ENCODE peak calls at places on chromosomes 4 and X, in ten cellular contexts. B, O, E, G, L, A, R, C, U and Z are unnamed samples.

GRCh38 chrX:103585421-103586313 is at the start of gene TCEAL4:
- DNase-seq in B (peak; percentile 49), O (no peak), E (peak; percentile 74), G (peak; percentile 83), L (peak; percentile 46), A (peak; percentile 71), R (peak; percentile 14), C (no peak), U (peak; percentile 26), Z (peak; percentile 86)

GRCh38 chr4:38323141-38323634 is 340.8 kb upstream of the KLF3 start:
- DNase-seq in B (no peak), O (no peak), E (no peak), G (no peak), L (no peak), A (no peak), R (no peak), C (no peak), U (peak; percentile 80), Z (no peak)

GRCh38 chr4:25378130-25378743 is 1.2 kb downstream of the ANAPC4 start:
- DNase-seq in B (peak; percentile 19), O (no peak), E (no peak), G (no peak), L (no peak), A (no peak), R (no peak), C (no peak), U (peak; percentile 4), Z (no peak)

GRCh38 chrX:81263067-81263466 is 61.2 kb downstream of the SH3BGRL start:
- DNase-seq in B (no peak), O (no peak), E (no peak), G (no peak), L (no peak), A (no peak), R (no peak), C (no peak), U (no peak), Z (no peak)

GRCh38 chr4:89364559-89364958 is 57.0 kb upstream of the GPRIN3 start:
- DNase-seq in B (no peak), O (no peak), E (no peak), G (no peak), L (no peak), A (no peak), R (no peak), C (no peak), U (no peak), Z (no peak)

GRCh38 chr4:81052119-81053068 is 21.9 kb downstream of the BMP3 start:
- DNase-seq in B (peak; percentile 99), O (peak; percentile 51), E (peak; percentile 75), G (peak; percentile 67), L (peak; percentile 33), A (peak; percentile 20), R (peak; percentile 42), C (no peak), U (peak; percentile 49), Z (peak; percentile 68)

GRCh38 chr4:107444-108429 is 16.6 kb upstream of the ZNF718 start:
- DNase-seq in B (no peak), O (no peak), E (peak; percentile 2), G (no peak), L (no peak), A (peak; percentile 56), R (no peak), C (no peak), U (no peak), Z (no peak)

GRCh38 chr4:11495291-11495690 is 66.6 kb upstream of the HS3ST1 start:
- DNase-seq in B (no peak), O (no peak), E (no peak), G (no peak), L (no peak), A (no peak), R (no peak), C (no peak), U (no peak), Z (no peak)

GRCh38 chrX:40154229-40154852 is 56.6 kb upstream of the BCOR start:
- DNase-seq in B (peak; percentile 20), O (peak; percentile 82), E (peak; percentile 73), G (peak; percentile 71), L (no peak), A (peak; percentile 75), R (no peak), C (no peak), U (peak; percentile 77), Z (peak; percentile 38)

GRCh38 chr4:95591278-95591677 is 42.5 kb upstream of the UNC5C start:
- DNase-seq in B (no peak), O (no peak), E (no peak), G (no peak), L (no peak), A (no peak), R (no peak), C (no peak), U (no peak), Z (no peak)

GRCh38 chrX:93637591-93637990 is 35.8 kb downstream of the NAP1L3 start:
- DNase-seq in B (no peak), O (no peak), E (no peak), G (peak; percentile 51), L (no peak), A (no peak), R (no peak), C (no peak), U (no peak), Z (no peak)

GRCh38 chrX:19649227-19650009 is 134.1 kb upstream of the MAP3K15 start:
- DNase-seq in B (no peak), O (no peak), E (no peak), G (no peak), L (no peak), A (no peak), R (no peak), C (no peak), U (no peak), Z (no peak)

GRCh38 chr4:92825785-92826184 is 522.0 kb downstream of the GRID2 start:
- DNase-seq in B (no peak), O (no peak), E (no peak), G (no peak), L (no peak), A (no peak), R (no peak), C (no peak), U (no peak), Z (no peak)

GRCh38 chr4:48654015-48654664 is 125.9 kb downstream of the FRYL start:
- DNase-seq in B (no peak), O (no peak), E (no peak), G (no peak), L (no peak), A (no peak), R (no peak), C (no peak), U (peak; percentile 22), Z (no peak)

GRCh38 chrX:119101168-119101567 is 26.4 kb downstream of the KIAA1210 start:
- DNase-seq in B (no peak), O (no peak), E (no peak), G (no peak), L (no peak), A (no peak), R (no peak), C (no peak), U (no peak), Z (no peak)
- H3K9me3 ChIP-seq in B (no peaks in the 10 kb centered on the region), O (no peaks in the 10 kb centered on the region), E (no peaks in the 10 kb centered on the region), G (peaks cover 45% of the 10 kb centered on the region), L (no peaks in the 10 kb centered on the region), A (no peaks in the 10 kb centered on the region), R (no peaks in the 10 kb centered on the region), C (no peaks in the 10 kb centered on the region), U (no peaks in the 10 kb centered on the region), Z (no peaks in the 10 kb centered on the region)

DNA sequence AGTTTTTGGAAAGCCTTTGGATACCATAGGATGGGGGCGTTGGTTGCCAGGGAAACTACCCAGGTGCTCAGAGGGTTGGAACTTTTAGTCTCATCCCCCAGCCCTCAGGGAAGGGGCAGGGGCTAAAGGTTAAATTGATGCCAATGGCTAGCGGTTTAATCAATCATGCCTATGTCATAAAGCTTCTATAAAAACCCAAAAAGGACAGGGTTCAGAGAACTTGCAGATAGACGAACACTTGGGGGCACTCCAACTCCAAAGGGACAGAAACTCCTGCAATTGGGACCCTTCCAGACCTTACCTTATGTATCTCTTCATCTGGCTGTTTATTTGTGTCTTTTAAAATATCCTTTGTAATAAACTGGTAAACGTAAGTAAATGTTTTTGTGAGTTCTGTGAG is 30.0 kb upstream of the GPR173 start:
- DNase-seq in B (no peak), O (peak; percentile 3), E (no peak), G (peak; percentile 36), L (no peak), A (no peak), R (no peak), C (no peak), U (peak; percentile 3), Z (no peak)
- H3K4me1 ChIP-seq in B (no peaks in the 10 kb centered on the region), O (no peaks in the 10 kb centered on the region), E (no peaks in the 10 kb centered on the region), G (no peaks in the 10 kb centered on the region), L (no peaks in the 10 kb centered on the region), A (no peaks in the 10 kb centered on the region), R (no peaks in the 10 kb centered on the region), C (no peaks in the 10 kb centered on the region), U (no peaks in the 10 kb centered on the region), Z (no peaks in the 10 kb centered on the region)

GRCh38 chr4:186807809-186808634 is 84.4 kb upstream of the FAT1 start:
- DNase-seq in B (no peak), O (no peak), E (no peak), G (no peak), L (no peak), A (no peak), R (no peak), C (no peak), U (no peak), Z (no peak)

GRCh38 chr4:186810613-186811150 is 87.0 kb upstream of the FAT1 start:
- DNase-seq in B (no peak), O (no peak), E (no peak), G (no peak), L (no peak), A (no peak), R (no peak), C (no peak), U (peak; percentile 92), Z (no peak)

GRCh38 chr4:186808635-186809018 is 85.0 kb upstream of the FAT1 start:
- DNase-seq in B (no peak), O (no peak), E (peak; percentile 16), G (no peak), L (no peak), A (no peak), R (no peak), C (peak; percentile 65), U (no peak), Z (no peak)

GRCh38 chr4:186807131-186807530 is 83.5 kb upstream of the FAT1 start:
- DNase-seq in B (no peak), O (no peak), E (no peak), G (no peak), L (no peak), A (no peak), R (no peak), C (no peak), U (no peak), Z (no peak)

DNA sequence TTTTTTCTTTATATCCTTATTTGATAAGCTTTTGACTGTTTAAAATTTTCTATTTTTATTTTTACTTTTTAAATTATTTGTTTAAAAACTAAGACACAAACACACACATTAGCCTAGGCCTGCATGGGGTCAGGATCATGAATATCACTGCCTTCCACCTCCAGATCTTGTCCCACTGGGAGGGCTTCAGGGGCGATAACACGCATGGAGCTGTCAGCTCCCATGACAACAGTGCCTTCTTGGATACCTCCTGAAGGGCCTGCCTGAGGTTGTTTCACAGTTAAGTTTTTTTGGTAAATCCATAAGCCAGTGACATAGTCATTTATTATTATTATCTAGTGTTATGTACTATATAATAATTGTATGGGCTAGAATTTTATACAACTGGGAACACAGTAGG is 85.4 kb upstream of the FAT1 start:
- DNase-seq in B (no peak), O (no peak), E (no peak), G (no peak), L (no peak), A (no peak), R (no peak), C (no peak), U (no peak), Z (no peak)
- H3K27ac ChIP-seq in B (no peak overlapping the region), O (no peak overlapping the region), E (no peak overlapping the region), G (no peak overlapping the region), L (no peak overlapping the region), A (no peak overlapping the region), R (no peak overlapping the region), C (no peak overlapping the region), U (no peak overlapping the region), Z (no peak overlapping the region)

GRCh38 chrX:113157496-113157895 is 316.9 kb upstream of the AMOT start:
- DNase-seq in B (no peak), O (no peak), E (no peak), G (peak; percentile 32), L (no peak), A (no peak), R (no peak), C (no peak), U (no peak), Z (no peak)
- H3K9me3 ChIP-seq in B (no peaks in the 10 kb centered on the region), O (no peaks in the 10 kb centered on the region), E (no peaks in the 10 kb centered on the region), G (peaks cover 12% of the 10 kb centered on the region), L (peaks cover 8% of the 10 kb centered on the region), A (no peaks in the 10 kb centered on the region), R (no peaks in the 10 kb centered on the region), C (no peaks in the 10 kb centered on the region), U (no peaks in the 10 kb centered on the region), Z (no peaks in the 10 kb centered on the region)